ENCODE peak calls at places on chromosomes 5 and 9, in eight cellular contexts. R is fibroblast of pulmonary artery; T is right atrium auricular region; U is CD4-positive, alpha-beta T cell; C is uterus; J is RWPE1; L is BJ; M is astrocyte. P is an unnamed sample.
A peak's percentile ranks its signal among the peaks of the same experiment; 100 is the strongest.

GRCh38 chr9:132806723-132807421 is 71.2 kb downstream of the AK8 start:
- DNase-seq in R (no peak), T (peak; percentile 44), U (no peak), C (no peak), J (peak; percentile 30), L (no peak), M (peak; percentile 4), P (no peak)

GRCh38 chr9:8262625-8263622 is 463.3 kb upstream of the DMAC1 start:
- DNase-seq in R (no peak), T (no peak), U (no peak), C (peak; percentile 16), J (no peak), L (no peak), M (no peak), P (no peak)

GRCh38 chr5:113749334-113749733 is 235.8 kb downstream of the YTHDC2 start:
- DNase-seq in R (no peak), T (no peak), U (no peak), C (no peak), J (peak; percentile 30), L (no peak), M (no peak), P (no peak)

GRCh38 chr5:21613971-21614488 is 1239.1 kb downstream of the CDH12 start:
- DNase-seq in R (no peak), T (no peak), U (no peak), C (no peak), J (no peak), L (no peak), M (no peak), P (no peak)

GRCh38 chr5:15995206-15996052 is 184.2 kb downstream of the MARCHF11 start:
- DNase-seq in R (peak; percentile 68), T (no peak), U (no peak), C (no peak), J (peak; percentile 16), L (no peak), M (peak; percentile 21), P (no peak)

GRCh38 chr9:132670816-132671371 is 630 bp downstream of the GTF3C4 start:
- DNase-seq in R (peak; percentile 38), T (no peak), U (peak; percentile 37), C (peak; percentile 17), J (peak; percentile 64), L (no peak), M (no peak), P (no peak)

GRCh38 chr9:68851657-68852056 is 146.6 kb downstream of the PIP5K1B start:
- DNase-seq in R (no peak), T (no peak), U (no peak), C (no peak), J (peak; percentile 7), L (no peak), M (no peak), P (no peak)

GRCh38 chr9:76987594-76988200 is 31.8 kb upstream of the FOXB2 start:
- DNase-seq in R (peak; percentile 68), T (no peak), U (no peak), C (no peak), J (peak; percentile 46), L (no peak), M (peak; percentile 8), P (no peak)

GRCh38 chr9:124797343-124798103 is 20.6 kb downstream of the OLFML2A start:
- DNase-seq in R (peak; percentile 38), T (no peak), U (no peak), C (peak; percentile 70), J (no peak), L (no peak), M (no peak), P (no peak)

GRCh38 chr5:134500699-134501430 is 24.6 kb upstream of the JADE2 start:
- DNase-seq in R (no peak), T (no peak), U (no peak), C (no peak), J (no peak), L (no peak), M (peak; percentile 15), P (no peak)

GRCh38 chr9:30476826-30477225 is 1907.6 kb upstream of the ACO1 start:
- DNase-seq in R (no peak), T (no peak), U (no peak), C (no peak), J (no peak), L (no peak), M (no peak), P (no peak)

GRCh38 chr9:90926920-90927319 is 125.3 kb downstream of the SYK start:
- DNase-seq in R (no peak), T (no peak), U (no peak), C (no peak), J (no peak), L (no peak), M (no peak), P (peak; percentile 13)

GRCh38 chr5:37838933-37839341 is 904 bp downstream of the GDNF start:
- DNase-seq in R (no peak), T (no peak), U (no peak), C (no peak), J (no peak), L (no peak), M (no peak), P (no peak)

GRCh38 chr5:147344861-147345260 is 110.0 kb downstream of the STK32A start:
- DNase-seq in R (no peak), T (no peak), U (no peak), C (no peak), J (no peak), L (no peak), M (no peak), P (no peak)

GRCh38 chr5:137751869-137752491 is 2.2 kb downstream of the HNRNPA0 start:
- DNase-seq in R (peak; percentile 88), T (no peak), U (no peak), C (no peak), J (no peak), L (no peak), M (peak; percentile 50), P (no peak)

GRCh38 chr5:5978501-5979361 is 399.6 kb downstream of the MED10 start:
- DNase-seq in R (no peak), T (no peak), U (no peak), C (no peak), J (no peak), L (no peak), M (no peak), P (no peak)

GRCh38 chr5:9832921-9833320 is 202.8 kb upstream of the TAS2R1 start:
- DNase-seq in R (no peak), T (no peak), U (no peak), C (no peak), J (no peak), L (no peak), M (no peak), P (no peak)

GRCh38 chr9:137068539-137069507 is 1.5 kb downstream of the SAPCD2 start:
- DNase-seq in R (no peak), T (no peak), U (no peak), C (no peak), J (no peak), L (no peak), M (no peak), P (no peak)

GRCh38 chr9:137070201-137070905 is at the start of gene SAPCD2:
- DNase-seq in R (peak; percentile 81), T (peak; percentile 93), U (peak; percentile 79), C (peak; percentile 66), J (peak; percentile 96), L (no peak), M (peak; percentile 73), P (peak; percentile 88)

GRCh38 chr9:137069508-137070071 is 767 bp downstream of the SAPCD2 start:
- DNase-seq in R (no peak), T (no peak), U (no peak), C (no peak), J (no peak), L (no peak), M (no peak), P (no peak)

GRCh38 chr9:137071282-137071681 is 925 bp upstream of the SAPCD2 start:
- DNase-seq in R (no peak), T (no peak), U (no peak), C (no peak), J (no peak), L (no peak), M (no peak), P (no peak)

GRCh38 chr9:137070906-137071275 is 534 bp upstream of the SAPCD2 start:
- DNase-seq in R (no peak), T (no peak), U (no peak), C (no peak), J (no peak), L (no peak), M (no peak), P (no peak)
- TF ChIP-seq CTCF in R (no peak), T (no peak), U (no peak), C (no peak), J (no peak), L (no peak), M (no peak), P (no peak)

DNA sequence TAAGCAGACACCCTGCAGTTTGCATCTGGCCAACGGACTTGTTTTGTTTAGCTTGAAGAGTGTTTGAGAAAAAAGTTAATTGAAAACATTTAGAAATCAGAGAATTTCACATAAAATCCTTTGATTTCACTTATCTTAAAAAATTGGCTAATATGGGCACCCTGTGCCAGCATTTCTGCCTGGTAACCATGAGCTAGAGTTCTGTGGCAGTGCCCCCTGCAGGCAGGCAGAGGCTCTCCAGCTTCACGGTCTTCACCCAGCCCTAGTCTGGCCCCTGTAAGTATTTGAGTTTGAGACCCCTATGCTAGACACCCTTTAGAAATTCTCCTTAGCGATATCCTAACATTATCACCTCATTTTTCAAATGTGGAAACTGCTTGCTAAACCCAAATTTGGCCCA is 18.8 kb upstream of the FANCC start:
- DNase-seq in R (peak; percentile 17), T (no peak), U (peak; percentile 22), C (no peak), J (no peak), L (no peak), M (no peak), P (no peak)
- TF ChIP-seq CTCF in R (peak; percentile 51), T (peak; percentile 54), U (peak; percentile 62), C (no peak), J (peak; percentile 39), L (peak; percentile 53), M (peak; percentile 31), P (peak; percentile 50)

DNA sequence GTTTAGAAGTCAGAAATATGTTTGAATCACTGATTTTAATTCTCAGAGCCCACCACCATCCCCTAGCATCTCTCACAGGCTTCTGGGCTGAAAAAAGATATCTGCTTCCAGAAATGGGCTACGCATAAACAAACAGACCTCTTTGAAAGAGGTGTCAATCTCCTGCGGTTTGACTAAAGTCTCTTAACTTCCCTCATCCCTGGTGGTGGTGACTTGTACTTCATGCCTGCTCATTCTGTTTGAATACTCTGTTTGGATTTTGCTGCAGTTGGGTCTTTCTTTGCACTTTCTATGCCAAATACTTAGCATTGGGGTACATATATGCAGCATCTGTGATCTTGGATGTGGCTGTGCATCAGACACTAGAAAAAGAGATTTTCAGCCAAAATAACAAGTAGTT is 157.2 kb upstream of the ATP10B start:
- DNase-seq in R (no peak), T (no peak), U (no peak), C (no peak), J (no peak), L (no peak), M (no peak), P (no peak)
- TF ChIP-seq CTCF in R (no peak), T (no peak), U (no peak), C (no peak), J (no peak), L (no peak), M (no peak), P (no peak)

DNA sequence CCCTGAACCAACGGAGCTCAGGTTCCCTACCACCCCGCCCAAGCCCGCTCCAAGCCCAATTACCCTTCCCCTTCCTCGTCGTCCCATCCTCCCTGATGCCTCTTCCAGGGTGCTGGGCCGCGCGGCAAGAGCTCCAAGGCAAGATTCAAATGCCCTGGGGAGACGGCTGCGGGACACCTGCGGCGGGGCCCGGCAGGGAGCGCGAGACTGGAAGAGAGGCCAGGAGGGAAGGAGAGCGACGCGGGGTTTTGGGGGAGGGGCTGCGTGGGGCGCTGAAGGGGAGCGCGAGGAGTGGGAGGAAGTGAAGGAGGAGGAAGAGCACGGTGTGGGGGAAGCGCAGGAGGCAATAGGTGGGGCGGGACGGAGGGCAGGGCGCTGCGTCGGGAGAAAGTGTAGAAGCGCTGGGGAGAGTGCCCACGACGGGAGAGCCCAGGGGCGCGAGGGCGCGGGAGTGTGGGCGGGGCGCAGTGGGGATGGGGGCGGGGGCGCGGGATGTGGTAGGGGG is 975 bp upstream of the NXNL2 start:
- DNase-seq in R (no peak), T (no peak), U (no peak), C (peak; percentile 78), J (peak; percentile 52), L (no peak), M (peak; percentile 55), P (no peak)
- TF ChIP-seq CTCF in R (no peak), T (no peak), U (no peak), C (no peak), J (no peak), L (peak; percentile 44), M (no peak), P (no peak)